ENCODE peak calls at places on chromosome 3, in ten cellular contexts. U is choroid plexus epithelial cell, Q is hepatocyte, O is hepatic stellate cell, V is hypothalamus, M is amniotic stem cell, L is WTC11, W is prostate gland, R is T-helper 9 cell, X is HuH-7. I is an unnamed sample.

GRCh38 chr3:13537926-13538325 is 11.0 kb upstream of the FBLN2 start:
- DNase-seq in U (peak), Q (no peak), O (peak), V (no peak), M (peak), L (no peak), W (no peak), R (no peak), X (no peak), I (no peak)

GRCh38 chr3:58526124-58526957 is 10.6 kb downstream of the ACOX2 start:
- DNase-seq in U (peak), Q (peak), O (peak), V (no peak), M (peak), L (no peak), W (no peak), R (no peak), X (no peak), I (no peak)

GRCh38 chr3:71542548-71543370 is 40.8 kb downstream of the FOXP1 start:
- DNase-seq in U (peak), Q (peak), O (peak), V (peak), M (peak), L (no peak), W (peak), R (no peak), X (no peak), I (no peak)

GRCh38 chr3:58217209-58217811 is 6.5 kb upstream of the DNASE1L3 start:
- DNase-seq in U (peak), Q (peak), O (peak), V (peak), M (no peak), L (peak), W (peak), R (peak), X (peak), I (peak)

GRCh38 chr3:14761121-14761672 is 57.6 kb upstream of the FGD5 start:
- DNase-seq in U (peak), Q (no peak), O (no peak), V (no peak), M (no peak), L (peak), W (no peak), R (no peak), X (no peak), I (no peak)

GRCh38 chr3:194196876-194197275 is 60.9 kb downstream of the HES1 start:
- DNase-seq in U (no peak), Q (no peak), O (no peak), V (no peak), M (no peak), L (no peak), W (no peak), R (no peak), X (no peak), I (no peak)

GRCh38 chr3:31550452-31551251 is 17.9 kb downstream of the STT3B start:
- DNase-seq in U (peak), Q (peak), O (no peak), V (no peak), M (no peak), L (no peak), W (no peak), R (no peak), X (no peak), I (no peak)

GRCh38 chr3:49359623-49360022 is 1.5 kb upstream of the GPX1 start:
- DNase-seq in U (no peak), Q (no peak), O (no peak), V (no peak), M (no peak), L (no peak), W (no peak), R (no peak), X (no peak), I (no peak)

GRCh38 chr3:184262166-184262926 is 993 bp upstream of the CAMK2N2 start:
- DNase-seq in U (no peak), Q (peak), O (no peak), V (peak), M (no peak), L (peak), W (no peak), R (peak), X (no peak), I (peak)

GRCh38 chr3:189710620-189711388 is 79.6 kb downstream of the TP63 start:
- DNase-seq in U (peak), Q (peak), O (peak), V (no peak), M (peak), L (no peak), W (peak), R (no peak), X (no peak), I (no peak)

GRCh38 chr3:132421832-132422231 is 4.5 kb downstream of the DNAJC13 start:
- DNase-seq in U (peak), Q (no peak), O (peak), V (no peak), M (no peak), L (no peak), W (no peak), R (no peak), X (no peak), I (no peak)

GRCh38 chr3:42387802-42388651 is 22.4 kb downstream of the LYZL4 start:
- DNase-seq in U (peak), Q (no peak), O (no peak), V (no peak), M (no peak), L (no peak), W (no peak), R (no peak), X (no peak), I (no peak)

GRCh38 chr3:126488205-126488604 is 12.5 kb upstream of the ZXDC start:
- DNase-seq in U (no peak), Q (no peak), O (no peak), V (no peak), M (no peak), L (no peak), W (no peak), R (no peak), X (peak), I (no peak)

GRCh38 chr3:120683213-120683612 is 1.2 kb upstream of the HGD start:
- DNase-seq in U (peak), Q (no peak), O (no peak), V (no peak), M (no peak), L (no peak), W (no peak), R (no peak), X (no peak), I (no peak)

GRCh38 chr3:46852329-46852720 is 10.9 kb downstream of the MYL3 start:
- DNase-seq in U (no peak), Q (no peak), O (no peak), V (no peak), M (no peak), L (no peak), W (no peak), R (no peak), X (no peak), I (no peak)

GRCh38 chr3:145898487-145898886 is 262.5 kb downstream of the PLOD2 start:
- DNase-seq in U (peak), Q (no peak), O (no peak), V (no peak), M (no peak), L (no peak), W (no peak), R (no peak), X (no peak), I (no peak)

GRCh38 chr3:86794336-86795065 is 196.4 kb downstream of the VGLL3 start:
- DNase-seq in U (peak), Q (no peak), O (no peak), V (no peak), M (no peak), L (no peak), W (no peak), R (no peak), X (no peak), I (no peak)

GRCh38 chr3:57064615-57065014 is 4.2 kb downstream of the SPATA12 start:
- DNase-seq in U (peak), Q (no peak), O (no peak), V (no peak), M (no peak), L (no peak), W (no peak), R (no peak), X (no peak), I (no peak)

GRCh38 chr3:124836448-124836847 is 50.7 kb downstream of the ITGB5 start:
- DNase-seq in U (no peak), Q (no peak), O (no peak), V (no peak), M (no peak), L (no peak), W (no peak), R (no peak), X (no peak), I (no peak)

GRCh38 chr3:169591983-169592644 is 71.4 kb downstream of the MECOM start:
- DNase-seq in U (no peak), Q (no peak), O (no peak), V (no peak), M (no peak), L (no peak), W (no peak), R (no peak), X (no peak), I (no peak)

GRCh38 chr3:132117642-132118041 is 82.8 kb upstream of the CPNE4 start:
- DNase-seq in U (no peak), Q (no peak), O (no peak), V (no peak), M (no peak), L (no peak), W (no peak), R (no peak), X (no peak), I (no peak)

GRCh38 chr3:15783361-15783969 is 14.3 kb downstream of the ANKRD28 start:
- DNase-seq in U (peak), Q (no peak), O (no peak), V (no peak), M (peak), L (no peak), W (no peak), R (no peak), X (no peak), I (no peak)

GRCh38 chr3:45426161-45426560 is 37.8 kb downstream of the LARS2 start:
- DNase-seq in U (no peak), Q (peak), O (no peak), V (no peak), M (no peak), L (peak), W (no peak), R (no peak), X (no peak), I (no peak)

GRCh38 chr3:10232138-10232537 is 16.1 kb upstream of the TATDN2 start:
- DNase-seq in U (no peak), Q (no peak), O (no peak), V (no peak), M (no peak), L (no peak), W (no peak), R (no peak), X (no peak), I (no peak)

GRCh38 chr3:29637093-29637492 is 356.2 kb downstream of the RBMS3 start:
- DNase-seq in U (no peak), Q (no peak), O (no peak), V (no peak), M (no peak), L (no peak), W (no peak), R (no peak), X (no peak), I (no peak)

GRCh38 chr3:127628788-127629456 is at the start of gene PODXL2:
- DNase-seq in U (peak), Q (peak), O (peak), V (peak), M (peak), L (peak), W (peak), R (peak), X (peak), I (peak)

GRCh38 chr3:52085883-52086282 is 29.5 kb upstream of the DUSP7 start:
- DNase-seq in U (no peak), Q (no peak), O (no peak), V (no peak), M (no peak), L (no peak), W (no peak), R (no peak), X (no peak), I (no peak)

GRCh38 chr3:11367116-11367781 is 95.1 kb downstream of the ATG7 start:
- DNase-seq in U (peak), Q (peak), O (peak), V (no peak), M (no peak), L (no peak), W (peak), R (no peak), X (peak), I (no peak)

GRCh38 chr3:58531956-58532355 is 5.0 kb downstream of the ACOX2 start:
- DNase-seq in U (no peak), Q (no peak), O (no peak), V (no peak), M (no peak), L (no peak), W (no peak), R (no peak), X (no peak), I (no peak)

GRCh38 chr3:30475038-30475808 is 131.2 kb upstream of the TGFBR2 start:
- DNase-seq in U (no peak), Q (no peak), O (no peak), V (no peak), M (no peak), L (no peak), W (no peak), R (no peak), X (no peak), I (no peak)

GRCh38 chr3:167798443-167798842 is 62.9 kb downstream of the SERPINI1 start:
- DNase-seq in U (no peak), Q (no peak), O (no peak), V (no peak), M (no peak), L (no peak), W (no peak), R (no peak), X (no peak), I (no peak)

GRCh38 chr3:70789878-70790277 is 477.4 kb upstream of the MDFIC2 start:
- DNase-seq in U (no peak), Q (no peak), O (no peak), V (no peak), M (no peak), L (no peak), W (no peak), R (no peak), X (no peak), I (no peak)

GRCh38 chr3:97687734-97688133 is 76.8 kb upstream of the ARL6 start:
- DNase-seq in U (no peak), Q (no peak), O (no peak), V (no peak), M (no peak), L (peak), W (no peak), R (no peak), X (no peak), I (no peak)

GRCh38 chr3:119676020-119676419 is 1.2 kb downstream of the COX17 start:
- DNase-seq in U (no peak), Q (no peak), O (no peak), V (no peak), M (no peak), L (no peak), W (no peak), R (no peak), X (no peak), I (no peak)

GRCh38 chr3:34582054-34582453 is 783.6 kb downstream of the PDCD6IP start:
- DNase-seq in U (peak), Q (no peak), O (no peak), V (no peak), M (no peak), L (no peak), W (no peak), R (no peak), X (no peak), I (no peak)

GRCh38 chr3:57852896-57853295 is 96.8 kb downstream of the SLMAP start:
- DNase-seq in U (peak), Q (peak), O (peak), V (no peak), M (no peak), L (no peak), W (no peak), R (no peak), X (no peak), I (no peak)

I was measured in WERI-Rb-1.